ENCODE peak calls at places on chromosomes 7 and 10, in nine cellular contexts. T, C, N, D, F, P, W, G and I are unnamed samples. For H3K36me3 and H3K4me1, the result is how much of the 10 kb centered on the place peaks cover.

GRCh38 chr10:117511601-117512390 is 30.8 kb upstream of the EMX2 start:
- DNase-seq in T (no peak), C (no peak), N (no peak), D (no peak), F (no peak), P (no peak), W (no peak), G (no peak), I (no peak)

GRCh38 chr10:130020651-130021372 is 56.7 kb upstream of the EBF3 start:
- DNase-seq in T (no peak), C (no peak), N (no peak), D (no peak), F (no peak), P (no peak), W (peak), G (no peak), I (no peak)

GRCh38 chr7:108605582-108606173 is 36.0 kb downstream of the DNAJB9 start:
- DNase-seq in T (no peak), C (no peak), N (no peak), D (no peak), F (no peak), P (no peak), W (no peak), G (no peak), I (no peak)

GRCh38 chr10:97673736-97674525 is 13.1 kb downstream of the AVPI1 start:
- DNase-seq in T (no peak), C (peak), N (no peak), D (no peak), F (no peak), P (no peak), W (no peak), G (no peak), I (no peak)

GRCh38 chr7:37534893-37535610 is 86.4 kb upstream of the ELMO1 start:
- DNase-seq in T (no peak), C (no peak), N (no peak), D (no peak), F (no peak), P (no peak), W (no peak), G (no peak), I (no peak)

GRCh38 chr7:83546586-83546985 is 102.4 kb downstream of the SEMA3E start:
- DNase-seq in T (no peak), C (no peak), N (no peak), D (no peak), F (no peak), P (no peak), W (no peak), G (no peak), I (no peak)

GRCh38 chr7:115116773-115117715 is 195.2 kb downstream of the MDFIC start:
- DNase-seq in T (no peak), C (no peak), N (no peak), D (no peak), F (no peak), P (no peak), W (no peak), G (no peak), I (no peak)

GRCh38 chr7:41977165-41977651 is 259.8 kb downstream of the GLI3 start:
- DNase-seq in T (no peak), C (peak), N (no peak), D (no peak), F (peak), P (no peak), W (peak), G (peak), I (no peak)

GRCh38 chr10:70753841-70754621 is 31.1 kb downstream of the TBATA start:
- DNase-seq in T (no peak), C (no peak), N (no peak), D (no peak), F (no peak), P (no peak), W (peak), G (no peak), I (no peak)

GRCh38 chr10:49029666-49030065 is 85.7 kb downstream of the VSTM4 start:
- DNase-seq in T (no peak), C (no peak), N (no peak), D (no peak), F (no peak), P (no peak), W (no peak), G (no peak), I (no peak)

GRCh38 chr7:78080241-78080640 is 281.7 kb downstream of the PHTF2 start:
- DNase-seq in T (no peak), C (no peak), N (no peak), D (no peak), F (no peak), P (no peak), W (no peak), G (no peak), I (no peak)

GRCh38 chr7:7687800-7688199 is 30.6 kb downstream of the RPA3 start:
- DNase-seq in T (no peak), C (no peak), N (no peak), D (no peak), F (no peak), P (no peak), W (peak), G (no peak), I (no peak)

GRCh38 chr10:132397036-132397541 is at the start of gene PWWP2B:
- DNase-seq in T (peak), C (peak), N (peak), D (no peak), F (peak), P (peak), W (peak), G (no peak), I (peak)

GRCh38 chr10:80165173-80165572 is 32.6 kb downstream of the PLAC9 start:
- DNase-seq in T (no peak), C (peak), N (no peak), D (peak), F (no peak), P (no peak), W (peak), G (no peak), I (no peak)

GRCh38 chr7:107564553-107565298 is 955 bp downstream of the DUS4L start:
- DNase-seq in T (no peak), C (no peak), N (no peak), D (no peak), F (no peak), P (no peak), W (no peak), G (no peak), I (no peak)

GRCh38 chr7:80039255-80039884 is 95.3 kb upstream of the GNAI1 start:
- DNase-seq in T (no peak), C (no peak), N (no peak), D (no peak), F (peak), P (no peak), W (no peak), G (no peak), I (no peak)

GRCh38 chr7:85004402-85004801 is 182.5 kb downstream of the SEMA3D start:
- DNase-seq in T (no peak), C (no peak), N (no peak), D (no peak), F (no peak), P (no peak), W (no peak), G (no peak), I (no peak)

GRCh38 chr10:18565006-18565405 is 86.4 kb downstream of the NSUN6 start:
- DNase-seq in T (no peak), C (no peak), N (no peak), D (no peak), F (no peak), P (no peak), W (no peak), G (no peak), I (no peak)

GRCh38 chr7:36226151-36226550 is 73.1 kb downstream of the EEPD1 start:
- DNase-seq in T (no peak), C (no peak), N (no peak), D (no peak), F (no peak), P (no peak), W (no peak), G (no peak), I (no peak)

GRCh38 chr10:99560277-99561126 is 27.8 kb downstream of the NKX2-3 start:
- DNase-seq in T (peak), C (peak), N (peak), D (peak), F (peak), P (peak), W (peak), G (peak), I (no peak)

GRCh38 chr10:1625731-1626130 is 111.6 kb downstream of the ADARB2 start:
- DNase-seq in T (no peak), C (no peak), N (no peak), D (no peak), F (no peak), P (no peak), W (no peak), G (no peak), I (no peak)

GRCh38 chr7:151700621-151701185 is 176.2 kb downstream of the PRKAG2 start:
- DNase-seq in T (no peak), C (no peak), N (no peak), D (no peak), F (no peak), P (no peak), W (no peak), G (no peak), I (no peak)

GRCh38 chr10:121702351-121703320 is 104.4 kb upstream of the FGFR2 start:
- DNase-seq in T (no peak), C (no peak), N (no peak), D (peak), F (no peak), P (no peak), W (no peak), G (no peak), I (no peak)

GRCh38 chr10:110898391-110898790 is 20.6 kb downstream of the BBIP1 start:
- DNase-seq in T (no peak), C (no peak), N (no peak), D (no peak), F (no peak), P (no peak), W (no peak), G (no peak), I (no peak)
- H3K36me3 ChIP-seq in T (under half), C (under half), N (half or more), D (under half), F (under half), P (under half), W (under half), G (half or more), I (under half)

GRCh38 chr10:119364941-119365340 is 157.6 kb downstream of the GRK5 start:
- DNase-seq in T (no peak), C (no peak), N (no peak), D (no peak), F (peak), P (peak), W (no peak), G (no peak), I (no peak)

GRCh38 chr10:119368581-119368980 is 161.2 kb downstream of the GRK5 start:
- DNase-seq in T (no peak), C (no peak), N (no peak), D (no peak), F (no peak), P (no peak), W (no peak), G (no peak), I (no peak)

GRCh38 chr10:119368991-119369869 is 161.9 kb downstream of the GRK5 start:
- DNase-seq in T (no peak), C (no peak), N (no peak), D (no peak), F (no peak), P (no peak), W (no peak), G (no peak), I (no peak)

GRCh38 chr10:119367841-119368549 is 160.6 kb downstream of the GRK5 start:
- DNase-seq in T (no peak), C (no peak), N (no peak), D (no peak), F (no peak), P (no peak), W (no peak), G (no peak), I (no peak)

DNA sequence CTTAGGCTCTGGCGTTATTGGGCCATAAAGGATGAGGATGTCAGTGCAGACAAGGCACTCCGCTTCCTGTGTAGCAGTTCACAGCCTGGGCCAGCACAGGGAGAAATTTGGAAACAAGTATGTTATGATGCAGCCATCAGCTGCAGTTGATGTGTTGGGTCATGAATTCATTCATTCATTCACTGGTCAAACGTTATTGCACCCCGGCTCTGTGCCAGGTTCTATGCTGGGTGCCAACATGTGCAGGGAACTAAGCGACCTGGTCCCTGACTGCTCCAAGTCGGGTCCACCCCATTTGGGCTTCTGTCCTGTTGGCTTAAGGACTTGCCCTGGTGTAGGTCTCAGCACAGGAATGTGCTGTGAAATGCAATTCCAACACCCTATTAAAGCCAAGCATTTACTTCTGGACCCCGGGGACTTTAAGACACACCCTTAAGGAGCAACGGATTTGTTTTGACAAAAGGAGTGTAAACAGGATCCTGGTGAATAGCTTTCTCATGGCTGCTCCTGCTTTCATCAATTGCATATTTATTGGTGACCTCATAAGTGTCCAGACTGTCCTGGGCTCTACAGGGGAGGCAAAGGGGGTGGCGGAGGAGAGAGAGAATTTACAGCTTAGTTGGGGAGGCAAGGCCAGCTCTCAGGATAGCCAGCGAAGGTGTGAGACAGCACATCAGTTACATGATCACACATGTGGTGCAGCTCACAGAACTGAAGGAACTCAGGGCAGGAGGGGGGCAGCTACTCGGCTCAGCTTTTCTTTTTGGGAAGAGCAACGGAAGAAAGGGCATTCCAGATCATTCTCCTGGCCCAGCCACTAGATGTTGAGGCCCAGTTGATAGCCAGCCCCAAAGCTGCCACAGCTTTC is 158.6 kb downstream of the GRK5 start:
- DNase-seq in T (no peak), C (no peak), N (no peak), D (no peak), F (no peak), P (no peak), W (no peak), G (no peak), I (peak)
- H3K4me1 ChIP-seq in T (under half), C (under half), N (under half), D (under half), F (under half), P (under half), W (under half), G (under half), I (under half)

GRCh38 chr10:55629792-55630490 is 731.1 kb downstream of the ZWINT start:
- DNase-seq in T (no peak), C (no peak), N (no peak), D (no peak), F (peak), P (peak), W (peak), G (peak), I (no peak)
- H3K4me3 ChIP-seq in T (no peak), C (no peak), N (no peak), D (peak), F (peak), P (no peak), W (peak), G (peak), I (peak)

DNA sequence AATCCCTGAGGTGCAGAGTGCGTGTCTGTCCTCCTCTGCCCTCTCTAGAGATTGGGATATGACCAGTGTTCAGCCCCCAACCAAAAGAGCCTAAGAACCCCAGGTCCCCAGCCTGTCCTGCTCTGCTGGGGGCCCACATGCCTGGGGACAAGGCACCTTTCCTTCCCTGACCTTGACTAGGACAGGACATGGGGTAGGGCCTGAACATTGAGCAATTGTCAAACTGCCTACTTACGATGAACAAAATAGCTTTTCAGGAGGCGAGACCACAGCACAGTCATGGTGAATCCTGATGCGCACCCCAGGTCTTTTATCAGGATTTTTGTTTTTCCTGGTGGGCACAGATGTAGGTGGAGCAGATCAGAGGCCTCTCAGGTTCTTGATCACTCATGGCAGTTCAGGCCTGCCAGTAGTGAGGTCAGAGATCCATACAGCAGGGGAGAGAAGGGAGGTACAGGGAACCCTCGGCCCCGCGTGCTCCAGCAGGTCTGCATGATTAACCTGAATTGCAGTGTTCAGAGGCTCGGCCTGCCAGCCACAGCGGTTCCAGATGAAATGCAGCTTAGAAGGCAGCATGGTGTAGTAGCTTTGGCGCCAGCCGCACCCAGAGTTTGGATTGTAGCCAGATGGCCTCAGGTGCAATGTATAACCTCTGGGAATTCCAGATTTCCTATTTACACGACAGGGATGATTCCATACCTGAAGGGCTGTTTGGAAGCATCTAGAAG is 191.3 kb downstream of the CUX1 start:
- DNase-seq in T (no peak), C (no peak), N (no peak), D (peak), F (peak), P (no peak), W (no peak), G (no peak), I (no peak)
- H3K36me3 ChIP-seq in T (under half), C (under half), N (under half), D (under half), F (under half), P (under half), W (under half), G (under half), I (under half)

GRCh38 chr10:75899816-75900357 is 468.5 kb downstream of the LRMDA start:
- DNase-seq in T (no peak), C (no peak), N (no peak), D (no peak), F (no peak), P (no peak), W (no peak), G (no peak), I (no peak)

GRCh38 chr10:75894761-75895160 is 463.3 kb downstream of the LRMDA start:
- DNase-seq in T (no peak), C (no peak), N (no peak), D (no peak), F (no peak), P (no peak), W (no peak), G (no peak), I (no peak)

DNA sequence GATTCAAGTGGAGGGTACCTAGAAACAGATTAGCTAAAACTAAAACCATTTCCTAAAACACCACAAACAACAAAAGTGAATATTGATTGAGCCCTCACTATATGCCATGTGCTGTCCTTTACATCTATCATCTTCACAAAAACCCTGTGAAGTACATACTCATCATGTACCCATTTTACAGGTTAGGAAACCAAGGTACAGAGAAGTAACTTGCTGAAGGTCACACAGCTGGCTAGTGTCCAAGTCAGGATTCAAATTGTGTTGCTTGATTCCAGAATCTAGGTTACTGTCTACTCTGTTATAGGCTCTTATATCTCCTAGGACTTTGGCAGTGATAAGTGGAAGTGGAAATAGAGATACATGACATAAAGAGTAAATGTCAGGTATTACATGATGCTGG is 463.8 kb downstream of the LRMDA start:
- DNase-seq in T (no peak), C (no peak), N (no peak), D (no peak), F (no peak), P (no peak), W (no peak), G (no peak), I (no peak)
- H3K4me1 ChIP-seq in T (under half), C (under half), N (under half), D (under half), F (under half), P (under half), W (under half), G (under half), I (under half)

GRCh38 chr7:378041-378420 is 88.1 kb downstream of the FOXL3 start:
- DNase-seq in T (no peak), C (no peak), N (no peak), D (no peak), F (no peak), P (no peak), W (no peak), G (no peak), I (no peak)

GRCh38 chr7:377069-378040 is 87.4 kb downstream of the FOXL3 start:
- DNase-seq in T (peak), C (peak), N (no peak), D (no peak), F (no peak), P (peak), W (no peak), G (no peak), I (peak)

GRCh38 chr7:379456-380225 is 89.7 kb downstream of the FOXL3 start:
- DNase-seq in T (peak), C (peak), N (no peak), D (no peak), F (no peak), P (peak), W (peak), G (no peak), I (no peak)

GRCh38 chr7:380226-380550 is 90.2 kb downstream of the FOXL3 start:
- DNase-seq in T (no peak), C (peak), N (no peak), D (no peak), F (no peak), P (no peak), W (peak), G (peak), I (peak)

GRCh38 chr7:378551-379455 is 88.8 kb downstream of the FOXL3 start:
- DNase-seq in T (peak), C (peak), N (no peak), D (no peak), F (no peak), P (peak), W (no peak), G (no peak), I (no peak)
- H3K4me3 ChIP-seq in T (no peak), C (no peak), N (no peak), D (no peak), F (no peak), P (no peak), W (no peak), G (no peak), I (peak)

DNA sequence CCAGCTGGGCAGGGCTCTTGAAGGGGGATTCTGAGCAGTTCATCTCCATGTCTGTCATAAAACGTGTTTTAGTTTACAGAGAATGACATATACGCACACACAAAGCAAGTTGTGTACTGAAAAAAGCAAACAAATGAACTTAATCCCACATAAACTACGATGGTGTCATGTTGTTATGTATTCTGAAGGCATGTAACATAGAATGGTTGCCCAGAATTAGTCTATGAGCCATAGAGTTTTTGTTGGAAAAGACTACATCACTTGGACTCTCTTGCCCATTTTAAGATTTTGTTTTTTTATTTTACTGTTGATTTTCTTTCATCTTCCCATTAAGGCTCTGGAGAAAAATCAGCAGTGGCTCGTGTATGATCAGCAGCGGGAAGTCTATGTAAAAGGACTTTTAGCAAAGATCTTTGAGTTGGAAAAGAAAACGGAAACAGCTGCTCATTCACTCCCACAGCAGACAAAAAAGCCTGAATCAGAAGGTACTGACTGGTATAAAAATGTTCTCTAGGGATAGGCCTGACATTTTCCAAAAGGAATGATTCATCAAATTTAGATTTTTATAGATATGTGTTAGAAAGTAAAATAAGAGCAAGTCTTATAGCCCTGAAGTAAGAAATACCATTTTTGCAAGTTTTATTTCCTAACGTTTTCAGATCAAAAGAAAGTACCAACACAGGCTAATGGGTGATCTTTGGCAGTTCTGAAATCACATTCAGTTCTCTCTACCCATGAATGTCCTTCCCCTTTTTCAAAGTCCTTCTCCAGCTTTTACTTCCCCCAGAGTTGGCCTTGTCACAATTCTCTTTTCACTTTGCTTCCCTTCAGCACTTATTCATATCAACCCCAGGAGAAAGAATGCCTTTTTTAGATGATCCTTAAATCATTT is 18.9 kb downstream of the CEP55 start:
- DNase-seq in T (no peak), C (no peak), N (no peak), D (no peak), F (no peak), P (no peak), W (no peak), G (no peak), I (no peak)
- H3K36me3 ChIP-seq in T (under half), C (under half), N (under half), D (under half), F (under half), P (under half), W (under half), G (half or more), I (under half)